ENCODE peak calls at places on chromosomes 3 and 15, in nine cellular contexts. S is glomerular endothelial cell; M is activated CD4-positive, alpha-beta T cell treated with anti-CD3 and anti-CD28 coated beads, Interleukin-2, amount 50 U/mL, for 1 hour; R is ureter; E is left lobe of liver; V is cardiac fibroblast; C is cortex of kidney; D is NCI-H1092; U is MV-4-11. J is an unnamed sample.

GRCh38 chr3:13143381-13144004 is 70.3 kb upstream of the IQSEC1 start:
- DNase-seq in R (no peak), V (no peak), U (no peak), E (no peak), D (no peak), C (no peak), S (no peak), M (no peak), J (no peak)

GRCh38 chr3:8990266-8991215 is 27.3 kb upstream of the RAD18 start:
- DNase-seq in U (no peak), M (no peak), C (no peak), E (no peak), D (no peak), R (no peak), S (no peak), V (no peak), J (no peak)

GRCh38 chr3:148791296-148791695 is 36.3 kb upstream of the CPB1 start:
- DNase-seq in M (no peak), U (no peak), R (no peak), V (no peak), C (no peak), S (no peak), D (no peak), E (no peak), J (no peak)

GRCh38 chr3:71518089-71518488 is 65.4 kb downstream of the FOXP1 start:
- DNase-seq in R (no peak), U (no peak), M (no peak), E (no peak), V (no peak), D (no peak), S (no peak), C (no peak), J (no peak)

GRCh38 chr15:60591491-60592385 is 112.8 kb upstream of the ICE2 start:
- DNase-seq in V (peak; percentile 37), U (no peak), S (no peak), D (no peak), E (peak; percentile 60), M (peak; percentile 37), C (no peak), R (peak; percentile 54), J (no peak)

GRCh38 chr3:197550489-197550888 is 5.3 kb downstream of the BDH1 start:
- DNase-seq in C (no peak), U (no peak), S (no peak), E (peak; percentile 41), V (no peak), D (no peak), R (no peak), M (no peak), J (no peak)

GRCh38 chr3:164521644-164522043 is 556.7 kb downstream of the SI start:
- DNase-seq in M (no peak), U (no peak), C (no peak), R (no peak), S (no peak), D (no peak), E (no peak), V (no peak), J (no peak)

GRCh38 chr3:194489736-194490612 is 3.2 kb upstream of the ATP13A3 start:
- DNase-seq in C (no peak), R (no peak), E (no peak), M (no peak), V (peak; percentile 60), U (peak; percentile 35), D (no peak), S (no peak), J (no peak)

GRCh38 chr15:99719096-99719541 is 14.1 kb downstream of the LYSMD4 start:
- DNase-seq in V (peak; percentile 57), U (peak; percentile 93), R (no peak), E (no peak), S (no peak), M (no peak), C (no peak), D (no peak), J (no peak)

GRCh38 chr3:29454326-29454725 is 173.5 kb downstream of the RBMS3 start:
- DNase-seq in V (no peak), E (no peak), R (no peak), C (no peak), S (no peak), D (no peak), M (no peak), U (no peak), J (no peak)

GRCh38 chr3:56782215-56782614 is 19.5 kb downstream of the ARHGEF3 start:
- DNase-seq in C (no peak), S (no peak), V (no peak), E (no peak), D (no peak), M (no peak), R (no peak), U (no peak), J (no peak)

GRCh38 chr3:158600787-158601186 is 29.8 kb downstream of the MLF1 start:
- DNase-seq in M (no peak), R (no peak), D (no peak), S (no peak), E (no peak), U (no peak), C (no peak), V (no peak), J (no peak)

GRCh38 chr3:104323226-104323625 is 1043.5 kb upstream of the ALCAM start:
- DNase-seq in S (no peak), D (no peak), R (no peak), M (no peak), U (peak; percentile 2), E (no peak), C (no peak), V (no peak), J (no peak)

GRCh38 chr3:132399054-132399929 is 18.0 kb upstream of the DNAJC13 start:
- DNase-seq in C (no peak), S (no peak), V (peak; percentile 83), M (no peak), E (no peak), U (peak; percentile 53), R (no peak), D (peak; percentile 16), J (peak; percentile 28)

GRCh38 chr15:44662478-44663409 is 718 bp downstream of the SPG11 start:
- DNase-seq in D (peak; percentile 22), R (peak; percentile 80), E (peak; percentile 74), C (no peak), U (peak; percentile 48), S (no peak), V (peak; percentile 59), M (peak; percentile 82), J (no peak)

GRCh38 chr3:108414007-108414406 is 96.4 kb downstream of the MYH15 start:
- DNase-seq in M (no peak), S (no peak), U (no peak), V (no peak), C (no peak), R (no peak), E (no peak), D (no peak), J (no peak)

GRCh38 chr3:171173732-171174131 is 147.2 kb upstream of the SLC2A2 start:
- DNase-seq in C (no peak), S (no peak), U (peak; percentile 67), D (no peak), R (no peak), M (no peak), E (peak; percentile 51), V (no peak), J (no peak)

GRCh38 chr3:186308549-186308948 is 53.5 kb downstream of the DGKG start:
- DNase-seq in U (no peak), R (no peak), D (no peak), C (no peak), E (no peak), S (no peak), M (no peak), V (no peak), J (no peak)

GRCh38 chr3:195135921-195136320 is 135.0 kb downstream of the XXYLT1 start:
- DNase-seq in V (no peak), R (no peak), C (no peak), D (no peak), U (no peak), M (no peak), S (no peak), E (no peak), J (no peak)

GRCh38 chr3:129315386-129315991 is 36.8 kb downstream of the HMCES start:
- DNase-seq in E (no peak), V (peak; percentile 34), C (no peak), M (peak; percentile 38), S (no peak), D (no peak), U (no peak), R (no peak), J (no peak)

GRCh38 chr3:183825380-183826161 is at the start of gene MAP6D1:
- DNase-seq in E (peak; percentile 46), R (peak; percentile 49), S (no peak), M (peak; percentile 14), D (no peak), U (peak; percentile 55), V (peak; percentile 39), C (no peak), J (no peak)

GRCh38 chr3:148604270-148605085 is 93.2 kb upstream of the AGTR1 start:
- DNase-seq in R (no peak), U (no peak), D (no peak), M (no peak), V (peak; percentile 82), S (no peak), E (no peak), C (no peak), J (no peak)

GRCh38 chr3:132641837-132642538 is 17.6 kb downstream of the ACAD11 start:
- DNase-seq in D (no peak), V (peak; percentile 78), M (no peak), R (no peak), C (no peak), U (peak; percentile 45), S (no peak), E (no peak), J (no peak)

GRCh38 chr3:87167634-87168456 is 59.3 kb upstream of the CHMP2B start:
- DNase-seq in U (peak; percentile 9), V (peak; percentile 80), D (peak; percentile 17), C (no peak), S (peak; percentile 27), E (no peak), M (peak; percentile 1), R (no peak), J (peak; percentile 36)

GRCh38 chr3:32186097-32186496 is 52.4 kb upstream of the CMTM8 start:
- DNase-seq in S (no peak), M (no peak), C (no peak), E (peak; percentile 78), D (no peak), U (no peak), R (no peak), V (no peak), J (no peak)

GRCh38 chr15:88621789-88622604 is 857 bp downstream of the AEN start:
- DNase-seq in S (no peak), E (no peak), M (peak; percentile 54), R (no peak), D (no peak), C (no peak), V (peak; percentile 64), U (peak; percentile 47), J (no peak)

GRCh38 chr3:14827776-14828175 is 9.0 kb downstream of the FGD5 start:
- DNase-seq in S (no peak), R (no peak), V (no peak), D (no peak), E (no peak), C (no peak), M (no peak), U (no peak), J (no peak)

GRCh38 chr15:69138963-69139362 is 21.5 kb upstream of the GLCE start:
- DNase-seq in U (no peak), C (no peak), M (no peak), V (no peak), S (no peak), E (no peak), D (no peak), R (no peak), J (no peak)

GRCh38 chr15:85750319-85750806 is 44.4 kb downstream of the KLHL25 start:
- DNase-seq in D (no peak), S (no peak), U (no peak), V (no peak), M (no peak), C (no peak), R (peak; percentile 73), E (peak; percentile 51), J (no peak)

GRCh38 chr3:194133661-194134230 is 2.2 kb upstream of the HES1 start:
- DNase-seq in S (no peak), E (peak; percentile 68), U (peak; percentile 35), D (peak; percentile 34), V (peak; percentile 50), M (no peak), R (peak; percentile 58), C (no peak), J (no peak)

GRCh38 chr15:31148622-31149505 is 47.3 kb upstream of the TRPM1 start:
- DNase-seq in D (no peak), C (no peak), U (no peak), S (no peak), M (no peak), R (no peak), E (no peak), V (no peak), J (no peak)